ENCODE peak calls at places on chromosome 10, in nine cellular contexts. I is GM03348; T is NAMALWA; Z is BJ; U is NCI-H460; C is stimulated activated CD4-positive, alpha-beta T cell treated with anti-CD3 and anti-CD28 coated beads, Interleukin-1b, Interleukin-23, amount 100 ng/mL, for 24 hours; K is cardiac muscle cell; A is AG08396; J is activated CD8-positive, alpha-beta memory T cell treated with anti-CD3 and anti-CD28 coated beads for 48 hours. H is an unnamed sample.

GRCh38 chr10:32144817-32145688 is 88.8 kb upstream of the KIF5B start:
- DNase-seq in Z (no peak), U (no peak), C (no peak), J (no peak), I (no peak), T (no peak), K (no peak), A (no peak), H (no peak)

GRCh38 chr10:5565671-5566581 is 41.2 kb downstream of the CALML3 start:
- DNase-seq in Z (peak; percentile 73), C (no peak), U (no peak), J (no peak), K (peak; percentile 15), I (peak; percentile 74), T (no peak), A (no peak), H (no peak)

GRCh38 chr10:80705899-80706298 is 168.2 kb downstream of the SH2D4B start:
- DNase-seq in I (no peak), T (no peak), C (no peak), Z (no peak), J (no peak), K (no peak), U (no peak), A (no peak), H (no peak)

GRCh38 chr10:78416031-78416800 is 382.6 kb downstream of the RPS24 start:
- DNase-seq in Z (peak; percentile 48), T (no peak), K (no peak), I (peak; percentile 83), U (no peak), C (no peak), A (peak; percentile 65), J (no peak), H (no peak)

GRCh38 chr10:86943316-86944030 is 13.9 kb downstream of the MMRN2 start:
- DNase-seq in A (no peak), K (no peak), T (no peak), I (no peak), Z (no peak), C (no peak), U (no peak), J (no peak), H (no peak)

GRCh38 chr10:50862719-50863118 is 22.7 kb downstream of the A1CF start:
- DNase-seq in A (no peak), I (no peak), U (no peak), K (no peak), T (no peak), C (no peak), Z (no peak), J (no peak), H (no peak)

GRCh38 chr10:76115131-76115470 is 683.7 kb downstream of the LRMDA start:
- DNase-seq in I (no peak), J (no peak), U (no peak), K (no peak), C (no peak), T (no peak), Z (no peak), A (no peak), H (no peak)

GRCh38 chr10:108561649-108562048 is 1361.7 kb downstream of the XPNPEP1 start:
- DNase-seq in U (no peak), J (no peak), Z (peak; percentile 19), C (no peak), K (peak; percentile 11), A (no peak), T (no peak), I (peak; percentile 8), H (no peak)

GRCh38 chr10:42974693-42975002 is 102.2 kb upstream of the RET start:
- DNase-seq in I (no peak), J (no peak), U (no peak), A (no peak), K (no peak), C (no peak), Z (no peak), T (no peak), H (no peak)

GRCh38 chr10:15167411-15168295 is 840 bp downstream of the NMT2 start:
- DNase-seq in U (no peak), A (peak; percentile 69), T (peak; percentile 37), Z (no peak), K (peak; percentile 47), I (peak; percentile 62), J (peak; percentile 17), C (no peak), H (no peak)

GRCh38 chr10:86177483-86178155 is 189.0 kb downstream of the GRID1 start:
- DNase-seq in J (no peak), A (no peak), K (no peak), Z (no peak), I (no peak), U (no peak), C (no peak), T (no peak), H (no peak)

GRCh38 chr10:19432000-19432399 is 383.4 kb downstream of the MALRD1 start:
- DNase-seq in K (no peak), C (no peak), I (no peak), Z (no peak), A (no peak), U (no peak), T (no peak), J (no peak), H (no peak)

GRCh38 chr10:121426307-121426706 is 171.9 kb downstream of the FGFR2 start:
- DNase-seq in K (no peak), Z (no peak), U (peak; percentile 24), A (no peak), T (peak; percentile 56), I (no peak), C (no peak), J (no peak), H (no peak)

GRCh38 chr10:57260175-57260574 is 899.1 kb upstream of the ZWINT start:
- DNase-seq in T (no peak), C (no peak), K (no peak), U (peak; percentile 22), I (no peak), J (no peak), A (no peak), Z (no peak), H (no peak)

GRCh38 chr10:80409121-80409520 is 770 bp downstream of the PRXL2A start:
- DNase-seq in K (no peak), U (no peak), T (no peak), A (no peak), C (no peak), I (no peak), J (no peak), Z (no peak), H (no peak)

GRCh38 chr10:80535671-80536360 is 1.9 kb upstream of the SH2D4B start:
- DNase-seq in K (peak; percentile 55), U (peak; percentile 78), T (no peak), Z (no peak), C (peak; percentile 21), J (peak; percentile 61), A (peak; percentile 76), I (peak; percentile 90), H (peak; percentile 12)

GRCh38 chr10:126670886-126671285 is 393 bp upstream of the C10orf90 start:
- DNase-seq in U (no peak), Z (no peak), T (no peak), I (no peak), K (no peak), J (no peak), C (no peak), A (no peak), H (no peak)

GRCh38 chr10:17250736-17251135 is 22.7 kb downstream of the VIM start:
- DNase-seq in I (no peak), J (no peak), K (no peak), Z (no peak), C (no peak), T (no peak), U (no peak), A (no peak), H (no peak)

H was measured in COR-L47.